ENCODE peak calls at places on chromosomes 11 and 22, in nine cellular contexts. One of them, this sample, is unnamed.

GRCh38 chr11:7793233-7793632 is 3.5 kb downstream of the OR5P2 start:
- DNase-seq in DMS 273 treated with DMSO at 0.1 percent for 48 hours: no peak
- DNase-seq in NCI-H1048: no peak
- DNase-seq in pulmonary artery endothelial cell: no peak
- DNase-seq in ureter: no peak
- DNase-seq in AG09309: no peak
- DNase-seq in RPMI7951: no peak
- DNase-seq in epithelial cell of esophagus: peak; percentile 24
- DNase-seq in SHP77: no peak
- DNase-seq in this sample: no peak

GRCh38 chr22:49021097-49021925 is 806.4 kb downstream of the BRD1 start:
- DNase-seq in DMS 273 treated with DMSO at 0.1 percent for 48 hours: no peak
- DNase-seq in NCI-H1048: no peak
- DNase-seq in pulmonary artery endothelial cell: no peak
- DNase-seq in ureter: no peak
- DNase-seq in AG09309: no peak
- DNase-seq in RPMI7951: no peak
- DNase-seq in epithelial cell of esophagus: no peak
- DNase-seq in SHP77: no peak
- DNase-seq in this sample: no peak

GRCh38 chr11:105265859-105266258 is 126.3 kb upstream of the CARD18 start:
- DNase-seq in DMS 273 treated with DMSO at 0.1 percent for 48 hours: no peak
- DNase-seq in NCI-H1048: no peak
- DNase-seq in pulmonary artery endothelial cell: no peak
- DNase-seq in ureter: no peak
- DNase-seq in AG09309: no peak
- DNase-seq in RPMI7951: no peak
- DNase-seq in epithelial cell of esophagus: peak; percentile 83
- DNase-seq in SHP77: no peak
- DNase-seq in this sample: no peak

GRCh38 chr11:121928597-121929580 is 187.1 kb downstream of the BLID start:
- DNase-seq in DMS 273 treated with DMSO at 0.1 percent for 48 hours: no peak
- DNase-seq in NCI-H1048: no peak
- DNase-seq in pulmonary artery endothelial cell: no peak
- DNase-seq in ureter: no peak
- DNase-seq in AG09309: no peak
- DNase-seq in RPMI7951: no peak
- DNase-seq in epithelial cell of esophagus: no peak
- DNase-seq in SHP77: no peak
- DNase-seq in this sample: no peak

GRCh38 chr11:107921997-107922396 is 6.3 kb upstream of the RAB39A start:
- DNase-seq in DMS 273 treated with DMSO at 0.1 percent for 48 hours: no peak
- DNase-seq in NCI-H1048: no peak
- DNase-seq in pulmonary artery endothelial cell: no peak
- DNase-seq in ureter: no peak
- DNase-seq in AG09309: no peak
- DNase-seq in RPMI7951: no peak
- DNase-seq in epithelial cell of esophagus: no peak
- DNase-seq in SHP77: no peak
- DNase-seq in this sample: no peak

GRCh38 chr22:46935506-46936377 is 173.3 kb downstream of the TBC1D22A start:
- DNase-seq in DMS 273 treated with DMSO at 0.1 percent for 48 hours: no peak
- DNase-seq in NCI-H1048: no peak
- DNase-seq in pulmonary artery endothelial cell: no peak
- DNase-seq in ureter: no peak
- DNase-seq in AG09309: no peak
- DNase-seq in RPMI7951: no peak
- DNase-seq in epithelial cell of esophagus: peak; percentile 29
- DNase-seq in SHP77: peak; percentile 41
- DNase-seq in this sample: no peak

GRCh38 chr11:6443269-6444003 is 2.6 kb upstream of the HPX start:
- DNase-seq in DMS 273 treated with DMSO at 0.1 percent for 48 hours: no peak
- DNase-seq in NCI-H1048: no peak
- DNase-seq in pulmonary artery endothelial cell: peak; percentile 5
- DNase-seq in ureter: peak; percentile 64
- DNase-seq in AG09309: no peak
- DNase-seq in RPMI7951: peak; percentile 42
- DNase-seq in epithelial cell of esophagus: peak; percentile 61
- DNase-seq in SHP77: peak; percentile 17
- DNase-seq in this sample: no peak

GRCh38 chr11:606245-606644 is 9.5 kb downstream of the IRF7 start:
- DNase-seq in DMS 273 treated with DMSO at 0.1 percent for 48 hours: no peak
- DNase-seq in NCI-H1048: no peak
- DNase-seq in pulmonary artery endothelial cell: no peak
- DNase-seq in ureter: no peak
- DNase-seq in AG09309: no peak
- DNase-seq in RPMI7951: no peak
- DNase-seq in epithelial cell of esophagus: peak; percentile 66
- DNase-seq in SHP77: no peak
- DNase-seq in this sample: no peak

GRCh38 chr11:121295246-121296007 is 2.9 kb downstream of the SC5D start:
- DNase-seq in DMS 273 treated with DMSO at 0.1 percent for 48 hours: no peak
- DNase-seq in NCI-H1048: no peak
- DNase-seq in pulmonary artery endothelial cell: no peak
- DNase-seq in ureter: no peak
- DNase-seq in AG09309: no peak
- DNase-seq in RPMI7951: no peak
- DNase-seq in epithelial cell of esophagus: no peak
- DNase-seq in SHP77: no peak
- DNase-seq in this sample: no peak

GRCh38 chr11:3231550-3231850 is 717 bp downstream of the MRGPRE start:
- DNase-seq in DMS 273 treated with DMSO at 0.1 percent for 48 hours: no peak
- DNase-seq in NCI-H1048: no peak
- DNase-seq in pulmonary artery endothelial cell: no peak
- DNase-seq in ureter: no peak
- DNase-seq in AG09309: no peak
- DNase-seq in RPMI7951: no peak
- DNase-seq in epithelial cell of esophagus: no peak
- DNase-seq in SHP77: no peak
- DNase-seq in this sample: no peak

GRCh38 chr22:46367707-46368191 is 32.2 kb downstream of the TRMU start:
- DNase-seq in DMS 273 treated with DMSO at 0.1 percent for 48 hours: no peak
- DNase-seq in NCI-H1048: peak; percentile 39
- DNase-seq in pulmonary artery endothelial cell: no peak
- DNase-seq in ureter: peak; percentile 68
- DNase-seq in AG09309: no peak
- DNase-seq in RPMI7951: peak; percentile 33
- DNase-seq in epithelial cell of esophagus: peak; percentile 73
- DNase-seq in SHP77: peak; percentile 82
- DNase-seq in this sample: no peak

GRCh38 chr11:125110506-125110905 is 920 bp downstream of the TMEM218 start:
- DNase-seq in DMS 273 treated with DMSO at 0.1 percent for 48 hours: no peak
- DNase-seq in NCI-H1048: no peak
- DNase-seq in pulmonary artery endothelial cell: no peak
- DNase-seq in ureter: no peak
- DNase-seq in AG09309: no peak
- DNase-seq in RPMI7951: no peak
- DNase-seq in epithelial cell of esophagus: no peak
- DNase-seq in SHP77: no peak
- DNase-seq in this sample: no peak

GRCh38 chr11:77199346-77199745 is 71.3 kb downstream of the MYO7A start:
- DNase-seq in DMS 273 treated with DMSO at 0.1 percent for 48 hours: no peak
- DNase-seq in NCI-H1048: no peak
- DNase-seq in pulmonary artery endothelial cell: no peak
- DNase-seq in ureter: no peak
- DNase-seq in AG09309: no peak
- DNase-seq in RPMI7951: no peak
- DNase-seq in epithelial cell of esophagus: no peak
- DNase-seq in SHP77: no peak
- DNase-seq in this sample: no peak

GRCh38 chr11:84824624-84825023 is 802.5 kb downstream of the DLG2 start:
- DNase-seq in DMS 273 treated with DMSO at 0.1 percent for 48 hours: no peak
- DNase-seq in NCI-H1048: no peak
- DNase-seq in pulmonary artery endothelial cell: no peak
- DNase-seq in ureter: no peak
- DNase-seq in AG09309: no peak
- DNase-seq in RPMI7951: no peak
- DNase-seq in epithelial cell of esophagus: peak; percentile 15
- DNase-seq in SHP77: no peak
- DNase-seq in this sample: no peak

GRCh38 chr11:70046089-70046488 is 32.0 kb upstream of the ANO1 start:
- DNase-seq in DMS 273 treated with DMSO at 0.1 percent for 48 hours: no peak
- DNase-seq in NCI-H1048: no peak
- DNase-seq in pulmonary artery endothelial cell: no peak
- DNase-seq in ureter: no peak
- DNase-seq in AG09309: no peak
- DNase-seq in RPMI7951: no peak
- DNase-seq in epithelial cell of esophagus: no peak
- DNase-seq in SHP77: no peak
- DNase-seq in this sample: no peak

GRCh38 chr11:12539570-12539969 is 134.7 kb upstream of the TEAD1 start:
- DNase-seq in DMS 273 treated with DMSO at 0.1 percent for 48 hours: no peak
- DNase-seq in NCI-H1048: no peak
- DNase-seq in pulmonary artery endothelial cell: peak; percentile 49
- DNase-seq in ureter: no peak
- DNase-seq in AG09309: peak; percentile 80
- DNase-seq in RPMI7951: peak; percentile 87
- DNase-seq in epithelial cell of esophagus: peak; percentile 93
- DNase-seq in SHP77: no peak
- DNase-seq in this sample: no peak

GRCh38 chr11:43547411-43547718 is 133.2 kb upstream of the HSD17B12 start:
- DNase-seq in DMS 273 treated with DMSO at 0.1 percent for 48 hours: no peak
- DNase-seq in NCI-H1048: no peak
- DNase-seq in pulmonary artery endothelial cell: no peak
- DNase-seq in ureter: no peak
- DNase-seq in AG09309: no peak
- DNase-seq in RPMI7951: no peak
- DNase-seq in epithelial cell of esophagus: no peak
- DNase-seq in SHP77: no peak
- DNase-seq in this sample: no peak

GRCh38 chr11:34644669-34645406 is 23.9 kb downstream of the EHF start:
- DNase-seq in DMS 273 treated with DMSO at 0.1 percent for 48 hours: no peak
- DNase-seq in NCI-H1048: no peak
- DNase-seq in pulmonary artery endothelial cell: no peak
- DNase-seq in ureter: no peak
- DNase-seq in AG09309: peak; percentile 66
- DNase-seq in RPMI7951: peak; percentile 87
- DNase-seq in epithelial cell of esophagus: peak; percentile 86
- DNase-seq in SHP77: no peak
- DNase-seq in this sample: no peak

GRCh38 chr22:32991353-32992115 is 66.6 kb downstream of the SYN3 start:
- DNase-seq in DMS 273 treated with DMSO at 0.1 percent for 48 hours: peak; percentile 49
- DNase-seq in NCI-H1048: no peak
- DNase-seq in pulmonary artery endothelial cell: no peak
- DNase-seq in ureter: peak; percentile 79
- DNase-seq in AG09309: no peak
- DNase-seq in RPMI7951: peak; percentile 72
- DNase-seq in epithelial cell of esophagus: peak; percentile 96
- DNase-seq in SHP77: no peak
- DNase-seq in this sample: no peak

GRCh38 chr11:64321533-64321932 is 3.6 kb downstream of the PRDX5 start:
- DNase-seq in DMS 273 treated with DMSO at 0.1 percent for 48 hours: no peak
- DNase-seq in NCI-H1048: no peak
- DNase-seq in pulmonary artery endothelial cell: no peak
- DNase-seq in ureter: peak; percentile 82
- DNase-seq in AG09309: no peak
- DNase-seq in RPMI7951: no peak
- DNase-seq in epithelial cell of esophagus: peak; percentile 89
- DNase-seq in SHP77: no peak
- DNase-seq in this sample: no peak

GRCh38 chr22:19147193-19147780 is 2.8 kb downstream of the GSC2 start:
- DNase-seq in DMS 273 treated with DMSO at 0.1 percent for 48 hours: no peak
- DNase-seq in NCI-H1048: no peak
- DNase-seq in pulmonary artery endothelial cell: no peak
- DNase-seq in ureter: no peak
- DNase-seq in AG09309: no peak
- DNase-seq in RPMI7951: no peak
- DNase-seq in epithelial cell of esophagus: no peak
- DNase-seq in SHP77: no peak
- DNase-seq in this sample: no peak

GRCh38 chr22:22060200-22061084 is 77.9 kb upstream of the TOP3B start:
- DNase-seq in DMS 273 treated with DMSO at 0.1 percent for 48 hours: no peak
- DNase-seq in NCI-H1048: no peak
- DNase-seq in pulmonary artery endothelial cell: no peak
- DNase-seq in ureter: no peak
- DNase-seq in AG09309: no peak
- DNase-seq in RPMI7951: no peak
- DNase-seq in epithelial cell of esophagus: peak; percentile 70
- DNase-seq in SHP77: peak; percentile 46
- DNase-seq in this sample: no peak

GRCh38 chr22:30324008-30324730 is 2.6 kb downstream of the TBC1D10A start:
- DNase-seq in DMS 273 treated with DMSO at 0.1 percent for 48 hours: no peak
- DNase-seq in NCI-H1048: no peak
- DNase-seq in pulmonary artery endothelial cell: no peak
- DNase-seq in ureter: no peak
- DNase-seq in AG09309: no peak
- DNase-seq in RPMI7951: peak; percentile 75
- DNase-seq in epithelial cell of esophagus: no peak
- DNase-seq in SHP77: no peak
- DNase-seq in this sample: no peak

GRCh38 chr22:47156352-47157092 is 394.1 kb downstream of the TBC1D22A start:
- DNase-seq in DMS 273 treated with DMSO at 0.1 percent for 48 hours: no peak
- DNase-seq in NCI-H1048: no peak
- DNase-seq in pulmonary artery endothelial cell: no peak
- DNase-seq in ureter: no peak
- DNase-seq in AG09309: no peak
- DNase-seq in RPMI7951: no peak
- DNase-seq in epithelial cell of esophagus: no peak
- DNase-seq in SHP77: no peak
- DNase-seq in this sample: no peak

GRCh38 chr11:61602775-61603569 is 22.1 kb upstream of the SYT7 start:
- DNase-seq in DMS 273 treated with DMSO at 0.1 percent for 48 hours: peak; percentile 85
- DNase-seq in NCI-H1048: no peak
- DNase-seq in pulmonary artery endothelial cell: no peak
- DNase-seq in ureter: peak; percentile 64
- DNase-seq in AG09309: peak; percentile 94
- DNase-seq in RPMI7951: peak; percentile 98
- DNase-seq in epithelial cell of esophagus: peak; percentile 99
- DNase-seq in SHP77: peak; percentile 68
- DNase-seq in this sample: no peak

GRCh38 chr11:65549088-65549487 is 9.1 kb downstream of the LTBP3 start:
- DNase-seq in DMS 273 treated with DMSO at 0.1 percent for 48 hours: no peak
- DNase-seq in NCI-H1048: no peak
- DNase-seq in pulmonary artery endothelial cell: no peak
- DNase-seq in ureter: no peak
- DNase-seq in AG09309: no peak
- DNase-seq in RPMI7951: no peak
- DNase-seq in epithelial cell of esophagus: no peak
- DNase-seq in SHP77: no peak
- DNase-seq in this sample: no peak

GRCh38 chr11:33376331-33377099 is 119.3 kb downstream of the HIPK3 start:
- DNase-seq in DMS 273 treated with DMSO at 0.1 percent for 48 hours: no peak
- DNase-seq in NCI-H1048: no peak
- DNase-seq in pulmonary artery endothelial cell: no peak
- DNase-seq in ureter: no peak
- DNase-seq in AG09309: no peak
- DNase-seq in RPMI7951: no peak
- DNase-seq in epithelial cell of esophagus: peak; percentile 28
- DNase-seq in SHP77: no peak
- DNase-seq in this sample: no peak

GRCh38 chr11:113534625-113535024 is 59.4 kb upstream of the DRD2 start:
- DNase-seq in DMS 273 treated with DMSO at 0.1 percent for 48 hours: no peak
- DNase-seq in NCI-H1048: no peak
- DNase-seq in pulmonary artery endothelial cell: no peak
- DNase-seq in ureter: peak; percentile 1
- DNase-seq in AG09309: no peak
- DNase-seq in RPMI7951: no peak
- DNase-seq in epithelial cell of esophagus: peak; percentile 18
- DNase-seq in SHP77: no peak
- DNase-seq in this sample: no peak